ENCODE peak calls at places on chromosomes 2 and 18, in six cellular contexts. One of them, this sample, is unnamed.
A peak's percentile ranks its signal among the peaks of the same experiment; 100 is the strongest.

GRCh38 chr2:19559596-19560240 is 201.3 kb upstream of the OSR1 start:
- DNase-seq in OCI-LY7: peak; percentile 3
- DNase-seq in endothelial cell of umbilical vein: no peak
- DNase-seq in HCT116: no peak
- DNase-seq in MM.1S: peak; percentile 90
- DNase-seq in osteoblast: no peak
- DNase-seq in this sample: no peak

GRCh38 chr2:31983762-31984467 is 26.9 kb downstream of the MEMO1 start:
- DNase-seq in osteoblast: peak; percentile 17
- DNase-seq in HCT116: no peak
- DNase-seq in endothelial cell of umbilical vein: no peak
- DNase-seq in MM.1S: no peak
- DNase-seq in OCI-LY7: no peak
- DNase-seq in this sample: no peak

GRCh38 chr2:191176801-191177438 is 26.1 kb upstream of the STAT4 start:
- DNase-seq in HCT116: no peak
- DNase-seq in OCI-LY7: no peak
- DNase-seq in endothelial cell of umbilical vein: no peak
- DNase-seq in MM.1S: no peak
- DNase-seq in osteoblast: no peak
- DNase-seq in this sample: no peak

GRCh38 chr18:23631746-23632145 is 31.0 kb downstream of the ANKRD29 start:
- DNase-seq in osteoblast: peak; percentile 54
- DNase-seq in HCT116: no peak
- DNase-seq in OCI-LY7: no peak
- DNase-seq in MM.1S: no peak
- DNase-seq in endothelial cell of umbilical vein: no peak
- DNase-seq in this sample: no peak

GRCh38 chr2:171069286-171069956 is 91.3 kb downstream of the TLK1 start:
- DNase-seq in HCT116: no peak
- DNase-seq in MM.1S: no peak
- DNase-seq in osteoblast: no peak
- DNase-seq in OCI-LY7: no peak
- DNase-seq in endothelial cell of umbilical vein: no peak
- DNase-seq in this sample: no peak

GRCh38 chr2:200432296-200432695 is 77.6 kb downstream of the KCTD18 start:
- DNase-seq in osteoblast: no peak
- DNase-seq in HCT116: no peak
- DNase-seq in endothelial cell of umbilical vein: no peak
- DNase-seq in MM.1S: no peak
- DNase-seq in OCI-LY7: no peak
- DNase-seq in this sample: no peak

GRCh38 chr2:181203916-181204315 is 223.5 kb downstream of the UBE2E3 start:
- DNase-seq in osteoblast: peak; percentile 21
- DNase-seq in HCT116: no peak
- DNase-seq in MM.1S: no peak
- DNase-seq in OCI-LY7: no peak
- DNase-seq in endothelial cell of umbilical vein: no peak
- DNase-seq in this sample: peak; percentile 3

GRCh38 chr18:76406791-76407190 is 88.3 kb downstream of the ZNF516 start:
- DNase-seq in OCI-LY7: no peak
- DNase-seq in osteoblast: no peak
- DNase-seq in HCT116: no peak
- DNase-seq in MM.1S: no peak
- DNase-seq in endothelial cell of umbilical vein: no peak
- DNase-seq in this sample: no peak

GRCh38 chr2:230324503-230324902 is 2.5 kb upstream of the SP140L start:
- DNase-seq in MM.1S: no peak
- DNase-seq in HCT116: no peak
- DNase-seq in OCI-LY7: no peak
- DNase-seq in osteoblast: no peak
- DNase-seq in endothelial cell of umbilical vein: no peak
- DNase-seq in this sample: no peak

GRCh38 chr18:11179959-11180519 is 30.7 kb upstream of the PIEZO2 start:
- DNase-seq in endothelial cell of umbilical vein: no peak
- DNase-seq in OCI-LY7: no peak
- DNase-seq in MM.1S: no peak
- DNase-seq in osteoblast: no peak
- DNase-seq in HCT116: no peak
- DNase-seq in this sample: no peak

GRCh38 chr2:102297891-102298290 is 13.5 kb upstream of the IL1RL1 start:
- DNase-seq in HCT116: no peak
- DNase-seq in osteoblast: no peak
- DNase-seq in endothelial cell of umbilical vein: no peak
- DNase-seq in OCI-LY7: no peak
- DNase-seq in MM.1S: no peak
- DNase-seq in this sample: no peak

GRCh38 chr2:240452471-240453256 is 17.2 kb downstream of the GPC1 start:
- DNase-seq in endothelial cell of umbilical vein: peak; percentile 11
- DNase-seq in HCT116: no peak
- DNase-seq in OCI-LY7: no peak
- DNase-seq in MM.1S: peak; percentile 56
- DNase-seq in osteoblast: peak; percentile 99
- DNase-seq in this sample: peak; percentile 57

GRCh38 chr18:78673516-78674321 is 305.9 kb upstream of the SALL3 start:
- DNase-seq in HCT116: no peak
- DNase-seq in endothelial cell of umbilical vein: no peak
- DNase-seq in OCI-LY7: no peak
- DNase-seq in osteoblast: no peak
- DNase-seq in MM.1S: no peak
- DNase-seq in this sample: no peak

GRCh38 chr18:23822590-23823385 is 133.5 kb downstream of the LAMA3 start:
- DNase-seq in OCI-LY7: no peak
- DNase-seq in HCT116: no peak
- DNase-seq in osteoblast: no peak
- DNase-seq in MM.1S: no peak
- DNase-seq in endothelial cell of umbilical vein: no peak
- DNase-seq in this sample: peak; percentile 87

GRCh38 chr18:55353806-55354205 is 234.2 kb downstream of the TCF4 start:
- DNase-seq in OCI-LY7: no peak
- DNase-seq in endothelial cell of umbilical vein: no peak
- DNase-seq in HCT116: no peak
- DNase-seq in MM.1S: peak; percentile 27
- DNase-seq in osteoblast: no peak
- DNase-seq in this sample: peak; percentile 61

GRCh38 chr2:26913599-26914285 is 56.7 kb upstream of the MAPRE3 start:
- DNase-seq in OCI-LY7: no peak
- DNase-seq in osteoblast: peak; percentile 69
- DNase-seq in endothelial cell of umbilical vein: no peak
- DNase-seq in MM.1S: no peak
- DNase-seq in HCT116: no peak
- DNase-seq in this sample: no peak

GRCh38 chr18:21914739-21915319 is 174.2 kb downstream of the MIB1 start:
- DNase-seq in osteoblast: no peak
- DNase-seq in endothelial cell of umbilical vein: peak; percentile 81
- DNase-seq in HCT116: peak; percentile 59
- DNase-seq in MM.1S: no peak
- DNase-seq in OCI-LY7: peak; percentile 15
- DNase-seq in this sample: peak; percentile 61

GRCh38 chr2:54999182-54999581 is 51.1 kb downstream of the RTN4 start:
- DNase-seq in osteoblast: no peak
- DNase-seq in HCT116: no peak
- DNase-seq in OCI-LY7: peak; percentile 14
- DNase-seq in endothelial cell of umbilical vein: no peak
- DNase-seq in MM.1S: peak; percentile 70
- DNase-seq in this sample: peak; percentile 85

GRCh38 chr2:238418196-238418998 is 8.3 kb upstream of the ASB1 start:
- DNase-seq in MM.1S: no peak
- DNase-seq in osteoblast: peak; percentile 77
- DNase-seq in HCT116: no peak
- DNase-seq in OCI-LY7: no peak
- DNase-seq in endothelial cell of umbilical vein: no peak
- DNase-seq in this sample: no peak

GRCh38 chr2:30236591-30237245 is 5.4 kb downstream of the LBH start:
- DNase-seq in OCI-LY7: no peak
- DNase-seq in HCT116: no peak
- DNase-seq in endothelial cell of umbilical vein: no peak
- DNase-seq in osteoblast: no peak
- DNase-seq in MM.1S: no peak
- DNase-seq in this sample: no peak

GRCh38 chr18:39057423-39058057 is 1491.9 kb upstream of the CELF4 start:
- DNase-seq in osteoblast: no peak
- DNase-seq in OCI-LY7: no peak
- DNase-seq in endothelial cell of umbilical vein: peak; percentile 81
- DNase-seq in HCT116: peak; percentile 3
- DNase-seq in MM.1S: no peak
- DNase-seq in this sample: peak; percentile 63

DNA sequence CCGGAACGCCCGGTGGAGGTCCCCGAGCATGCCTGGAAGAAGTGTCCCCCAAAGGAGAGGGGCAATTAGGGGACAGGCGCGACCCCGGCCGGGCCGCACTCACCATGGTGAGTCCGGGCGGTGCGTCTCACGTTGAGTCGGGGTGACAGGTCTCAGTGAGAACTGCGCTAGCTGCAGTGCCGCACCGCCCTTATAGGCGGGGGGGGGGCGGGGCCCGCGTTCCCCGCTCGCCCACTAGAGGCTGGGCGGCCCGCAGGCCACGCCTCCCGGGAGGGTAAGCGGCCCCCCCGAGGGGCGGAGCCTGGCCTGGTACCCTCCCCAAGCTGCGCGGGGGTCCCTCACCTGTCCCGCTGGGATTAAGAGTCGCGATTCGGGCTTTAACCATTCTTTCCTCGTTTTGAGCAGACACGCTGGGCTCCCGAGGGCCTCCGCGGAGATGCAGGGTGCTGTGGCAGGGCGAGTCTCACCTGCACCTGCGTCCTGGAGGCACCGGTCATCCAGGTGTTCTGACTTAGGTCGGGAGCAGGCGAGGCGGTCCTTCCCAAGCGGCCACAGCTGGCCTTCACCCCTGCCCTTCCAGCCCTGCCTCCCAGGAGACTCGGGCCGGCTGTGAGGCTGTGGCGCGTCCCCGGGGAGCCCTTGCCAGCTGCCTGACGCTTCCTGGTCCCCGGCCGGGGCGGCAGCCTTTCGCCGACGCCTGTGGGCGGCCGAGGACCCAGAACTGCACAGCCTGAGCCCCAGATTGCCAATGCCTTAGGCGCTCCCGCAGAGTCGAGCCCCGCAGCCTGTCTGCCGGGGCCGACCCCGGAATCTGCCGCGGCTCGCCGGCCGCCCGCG is at the start of gene TUBA4A:
- DNase-seq in OCI-LY7: peak; percentile 93
- DNase-seq in MM.1S: peak; percentile 92
- DNase-seq in osteoblast: peak; percentile 97
- DNase-seq in HCT116: peak; percentile 49
- DNase-seq in endothelial cell of umbilical vein: peak; percentile 67
- DNase-seq in this sample: peak; percentile 51
- H3K27ac ChIP-seq in OCI-LY7: peak within 1 kb of the TSS; percentile 96
- H3K27ac ChIP-seq in MM.1S: peak within 1 kb of the TSS; percentile 73
- H3K27ac ChIP-seq in osteoblast: peak within 1 kb of the TSS; percentile 52
- H3K27ac ChIP-seq in HCT116: peak within 1 kb of the TSS; percentile 55
- H3K27ac ChIP-seq in endothelial cell of umbilical vein: no peak within 1 kb of the TSS
- H3K27ac ChIP-seq in this sample: peak within 1 kb of the TSS; percentile 10

GRCh38 chr18:44682871-44683221 is 2.2 kb downstream of the SETBP1 start:
- DNase-seq in endothelial cell of umbilical vein: no peak
- DNase-seq in MM.1S: no peak
- DNase-seq in OCI-LY7: no peak
- DNase-seq in osteoblast: no peak
- DNase-seq in HCT116: no peak
- DNase-seq in this sample: peak; percentile 55
- H2AFZ ChIP-seq in endothelial cell of umbilical vein: no peak overlapping the region
- H2AFZ ChIP-seq in MM.1S: no peak overlapping the region
- H2AFZ ChIP-seq in OCI-LY7: no peak overlapping the region
- H2AFZ ChIP-seq in osteoblast: no peak overlapping the region
- H2AFZ ChIP-seq in HCT116: no peak overlapping the region
- H2AFZ ChIP-seq in this sample: peak overlapping the region; percentile 47

GRCh38 chr2:113157108-113157896 is 16.5 kb upstream of the PSD4 start:
- DNase-seq in endothelial cell of umbilical vein: no peak
- DNase-seq in OCI-LY7: no peak
- DNase-seq in MM.1S: no peak
- DNase-seq in osteoblast: peak; percentile 80
- DNase-seq in HCT116: no peak
- DNase-seq in this sample: peak; percentile 23
- TF ChIP-seq CTCF in endothelial cell of umbilical vein: no peak
- TF ChIP-seq CTCF in OCI-LY7: no peak
- TF ChIP-seq CTCF in MM.1S: no peak
- TF ChIP-seq CTCF in osteoblast: no peak
- TF ChIP-seq CTCF in HCT116: no peak
- TF ChIP-seq CTCF in this sample: no peak

GRCh38 chr2:108428286-108429009 is 20.6 kb upstream of the GCC2 start:
- DNase-seq in OCI-LY7: no peak
- DNase-seq in osteoblast: peak; percentile 46
- DNase-seq in endothelial cell of umbilical vein: peak; percentile 91
- DNase-seq in MM.1S: no peak
- DNase-seq in HCT116: no peak
- DNase-seq in this sample: no peak
- H3K27ac ChIP-seq in OCI-LY7: no peak overlapping the region
- H3K27ac ChIP-seq in osteoblast: no peak overlapping the region
- H3K27ac ChIP-seq in endothelial cell of umbilical vein: no peak overlapping the region
- H3K27ac ChIP-seq in MM.1S: no peak overlapping the region
- H3K27ac ChIP-seq in HCT116: no peak overlapping the region
- H3K27ac ChIP-seq in this sample: no peak overlapping the region

GRCh38 chr2:236679906-236680305 is 110.3 kb downstream of the ACKR3 start:
- DNase-seq in MM.1S: no peak
- DNase-seq in endothelial cell of umbilical vein: no peak
- DNase-seq in OCI-LY7: no peak
- DNase-seq in HCT116: no peak
- DNase-seq in osteoblast: peak; percentile 89
- DNase-seq in this sample: peak; percentile 69
- H2AFZ ChIP-seq in MM.1S: no peak overlapping the region
- H2AFZ ChIP-seq in endothelial cell of umbilical vein: no peak overlapping the region
- H2AFZ ChIP-seq in OCI-LY7: no peak overlapping the region
- H2AFZ ChIP-seq in HCT116: no peak overlapping the region
- H2AFZ ChIP-seq in osteoblast: no peak overlapping the region
- H2AFZ ChIP-seq in this sample: no peak overlapping the region

DNA sequence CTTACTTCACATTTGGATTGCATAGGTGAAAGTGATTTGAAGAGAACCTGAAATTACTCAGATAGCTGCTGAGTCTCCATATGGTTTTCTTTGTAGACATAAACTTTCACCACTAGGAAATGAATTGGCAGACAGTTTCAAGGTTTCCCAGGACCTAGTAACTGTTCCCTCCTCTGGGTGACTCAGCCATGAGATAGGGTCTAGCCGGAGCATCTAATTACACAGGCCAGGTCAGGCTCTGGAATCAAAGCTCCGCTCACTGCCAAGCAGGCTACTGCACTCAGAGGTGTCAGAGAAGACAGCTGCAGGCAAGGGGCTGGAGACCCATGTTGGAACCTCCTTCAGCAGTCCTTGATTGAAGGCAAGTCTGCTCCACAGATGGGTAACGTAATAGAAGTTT is 429.2 kb downstream of the TNS1 start:
- DNase-seq in osteoblast: peak; percentile 82
- DNase-seq in endothelial cell of umbilical vein: no peak
- DNase-seq in OCI-LY7: no peak
- DNase-seq in HCT116: no peak
- DNase-seq in MM.1S: no peak
- DNase-seq in this sample: peak; percentile 81
- TF ChIP-seq CTCF in osteoblast: no peak
- TF ChIP-seq CTCF in endothelial cell of umbilical vein: no peak
- TF ChIP-seq CTCF in OCI-LY7: no peak
- TF ChIP-seq CTCF in HCT116: no peak
- TF ChIP-seq CTCF in MM.1S: no peak
- TF ChIP-seq CTCF in this sample: no peak

GRCh38 chr2:43129254-43129653 is 97.2 kb downstream of the ZFP36L2 start:
- DNase-seq in endothelial cell of umbilical vein: no peak
- DNase-seq in MM.1S: no peak
- DNase-seq in OCI-LY7: no peak
- DNase-seq in HCT116: no peak
- DNase-seq in osteoblast: no peak
- DNase-seq in this sample: no peak
- H3K27ac ChIP-seq in endothelial cell of umbilical vein: no peak overlapping the region
- H3K27ac ChIP-seq in MM.1S: no peak overlapping the region
- H3K27ac ChIP-seq in OCI-LY7: peak overlapping the region; percentile 16
- H3K27ac ChIP-seq in HCT116: no peak overlapping the region
- H3K27ac ChIP-seq in osteoblast: no peak overlapping the region
- H3K27ac ChIP-seq in this sample: no peak overlapping the region

This sample was measured in fibroblast of lung.